ENCODE peak calls at places on chromosome 18, in six cellular contexts. Y, A, U, W, M and G are unnamed samples.

GRCh38 chr18:27110319-27110718 is 74.8 kb downstream of the CHST9 start:
- DNase-seq in A (no peak), Y (no peak), U (no peak), M (no peak), W (no peak), G (no peak)

GRCh38 chr18:21826196-21826595 is 85.6 kb downstream of the MIB1 start:
- DNase-seq in M (no peak), A (no peak), W (no peak), U (no peak), Y (no peak), G (no peak)

GRCh38 chr18:34280653-34281052 is 55.9 kb upstream of the NOL4 start:
- DNase-seq in A (no peak), W (no peak), Y (no peak), U (no peak), M (peak; percentile 37), G (no peak)

GRCh38 chr18:63829886-63830285 is 54.7 kb downstream of the SERPINB7 start:
- DNase-seq in A (no peak), Y (no peak), W (no peak), U (no peak), M (no peak), G (no peak)

GRCh38 chr18:67730884-67731283 is 214.4 kb upstream of the DSEL start:
- DNase-seq in A (no peak), W (no peak), Y (no peak), M (no peak), U (no peak), G (no peak)

GRCh38 chr18:23406271-23406787 is 46.8 kb upstream of the RIOK3 start:
- DNase-seq in Y (no peak), W (no peak), M (no peak), U (peak; percentile 78), A (no peak), G (no peak)

GRCh38 chr18:42289526-42289925 is 334.5 kb downstream of the PIK3C3 start:
- DNase-seq in U (no peak), M (peak; percentile 20), A (no peak), Y (no peak), W (no peak), G (no peak)

GRCh38 chr18:77346446-77346845 is 96.8 kb downstream of the GALR1 start:
- DNase-seq in U (no peak), W (no peak), M (no peak), A (no peak), Y (no peak), G (no peak)

GRCh38 chr18:60466671-60467070 is 94.1 kb upstream of the MC4R start:
- DNase-seq in Y (no peak), M (no peak), W (no peak), A (no peak), U (no peak), G (no peak)

GRCh38 chr18:55088000-55088401 is 128.7 kb upstream of the CCDC68 start:
- DNase-seq in U (no peak), Y (no peak), A (no peak), W (no peak), M (no peak), G (no peak)

GRCh38 chr18:61470111-61470673 is 137.0 kb downstream of the CDH20 start:
- DNase-seq in M (no peak), W (no peak), A (no peak), U (no peak), Y (no peak), G (no peak)

GRCh38 chr18:46917108-46917807 is at the start of the genes KATNAL2 and PIAS2:
- DNase-seq in W (peak; percentile 64), M (peak; percentile 81), U (peak; percentile 24), A (peak; percentile 90), Y (peak; percentile 87), G (peak; percentile 89)

GRCh38 chr18:7065736-7066135 is 51.9 kb downstream of the LAMA1 start:
- DNase-seq in U (no peak), M (no peak), W (no peak), Y (no peak), A (no peak), G (no peak)

GRCh38 chr18:55090566-55091187 is 131.4 kb upstream of the CCDC68 start:
- DNase-seq in A (no peak), M (no peak), W (no peak), Y (no peak), U (no peak), G (no peak)

GRCh38 chr18:57171026-57171425 is 24.1 kb downstream of the BOD1L2 start:
- DNase-seq in A (no peak), Y (no peak), U (no peak), W (no peak), M (no peak), G (no peak)

GRCh38 chr18:59950215-59950944 is 50.6 kb downstream of the PMAIP1 start:
- DNase-seq in Y (no peak), A (no peak), M (no peak), U (no peak), W (no peak), G (no peak)

GRCh38 chr18:46398005-46398404 is 259.0 kb downstream of the LOXHD1 start:
- DNase-seq in Y (no peak), M (no peak), A (no peak), W (no peak), U (no peak), G (no peak)

GRCh38 chr18:21914739-21915319 is 174.2 kb downstream of the MIB1 start:
- DNase-seq in W (no peak), A (no peak), Y (no peak), U (peak; percentile 53), M (peak; percentile 85), G (no peak)

GRCh38 chr18:49893036-49893435 is 79.7 kb upstream of the ACAA2 start:
- DNase-seq in Y (no peak), A (peak; percentile 7), M (no peak), U (peak; percentile 29), W (no peak), G (no peak)

DNA sequence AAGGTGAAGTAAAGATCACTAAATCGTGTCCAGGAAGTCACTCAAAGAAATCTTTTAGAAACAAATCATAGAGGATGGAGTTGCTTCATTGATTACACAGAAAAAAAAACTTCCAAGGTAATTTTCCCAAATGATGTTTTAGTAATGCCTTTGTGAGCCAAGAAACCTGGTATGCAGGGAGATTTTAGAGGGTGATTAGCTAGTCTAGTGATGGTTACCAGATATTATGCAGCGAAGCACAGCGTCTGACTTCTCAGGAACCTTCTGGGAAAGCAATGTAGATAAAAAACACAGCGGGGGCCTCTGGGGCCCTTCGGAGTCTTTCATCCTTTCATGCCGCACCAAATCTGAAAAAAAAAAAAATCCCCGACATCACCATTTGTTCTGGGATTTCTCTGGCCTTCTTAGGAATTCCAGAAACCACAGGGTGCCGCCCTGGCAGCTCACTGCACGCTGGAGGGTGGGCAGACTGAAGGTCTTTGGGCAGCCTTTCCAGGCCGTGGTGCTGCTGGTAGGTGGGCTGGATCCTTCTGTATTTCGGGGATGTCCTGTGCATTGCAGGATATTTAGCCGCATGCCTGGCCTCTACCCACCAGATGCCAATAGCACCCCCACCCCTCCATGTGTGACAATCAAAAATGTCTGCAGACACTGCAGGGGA is 17.3 kb downstream of the ALPK2 start:
- DNase-seq in Y (no peak), W (no peak), M (peak; percentile 88), U (no peak), A (no peak), G (no peak)
- H3K4me3 ChIP-seq in Y (no peak overlapping the region), W (no peak overlapping the region), M (no peak overlapping the region), U (no peak overlapping the region), A (no peak overlapping the region), G (no peak overlapping the region)

GRCh38 chr18:79692056-79692455 is 12.5 kb downstream of the CTDP1 start:
- DNase-seq in U (no peak), W (no peak), Y (peak; percentile 13), M (no peak), A (no peak), G (no peak)
- H3K4me1 ChIP-seq in U (no peaks in the 10 kb centered on the region), W (no peaks in the 10 kb centered on the region), Y (no peaks in the 10 kb centered on the region), M (no peaks in the 10 kb centered on the region), A (no peaks in the 10 kb centered on the region), G (no peaks in the 10 kb centered on the region)

DNA sequence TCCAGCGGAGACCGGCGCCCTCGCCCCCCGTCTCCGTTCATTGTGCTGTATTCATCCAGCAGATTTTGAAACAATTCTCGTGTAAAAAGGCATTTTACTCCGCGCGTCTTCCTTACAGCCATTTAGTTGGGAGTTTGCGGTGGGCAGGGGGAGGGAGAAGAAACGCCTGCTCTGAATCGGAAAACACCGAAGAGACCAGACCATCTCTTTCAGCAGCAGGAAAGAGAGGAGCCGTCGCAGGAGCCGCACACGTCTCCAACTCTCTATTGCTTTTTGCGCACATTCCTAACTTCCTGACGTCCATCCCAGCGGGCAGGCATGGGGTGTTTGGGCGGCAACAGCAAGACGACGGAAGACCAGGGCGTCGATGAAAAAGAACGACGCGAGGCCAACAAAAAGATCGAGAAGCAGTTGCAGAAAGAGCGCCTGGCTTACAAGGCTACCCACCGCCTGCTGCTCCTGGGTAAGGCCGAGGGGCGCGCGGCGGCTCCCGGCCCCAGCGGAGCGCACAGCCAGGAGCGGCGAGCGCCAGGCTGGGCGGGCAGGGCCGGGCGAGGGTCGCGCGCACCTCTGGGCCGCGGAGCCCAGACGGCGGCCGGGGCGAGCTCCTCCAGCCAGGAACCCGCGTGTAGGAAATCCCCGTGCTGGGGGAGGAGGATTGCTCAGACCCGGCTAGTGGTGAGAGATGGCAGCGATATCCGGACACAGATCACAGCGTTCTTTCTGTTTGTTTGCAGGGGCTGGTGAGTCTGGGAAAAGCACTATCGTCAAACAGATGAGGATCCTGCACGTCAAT is 63.2 kb downstream of the GNAL start:
- DNase-seq in M (peak; percentile 75), A (no peak), Y (no peak), U (no peak), W (no peak), G (no peak)
- H3K4me3 ChIP-seq in M (peak overlapping the region; percentile 73), A (peak overlapping the region; percentile 15), Y (peak overlapping the region; percentile 28), U (no peak overlapping the region), W (peak overlapping the region; percentile 29), G (peak overlapping the region; percentile 37)

GRCh38 chr18:78677483-78678317 is 301.9 kb upstream of the SALL3 start:
- DNase-seq in U (no peak), Y (no peak), W (no peak), A (no peak), M (no peak), G (no peak)

GRCh38 chr18:78679061-78679460 is 300.6 kb upstream of the SALL3 start:
- DNase-seq in M (no peak), W (no peak), Y (no peak), A (peak; percentile 34), U (no peak), G (no peak)

GRCh38 chr18:78678318-78678695 is 301.3 kb upstream of the SALL3 start:
- DNase-seq in Y (no peak), A (no peak), U (no peak), W (no peak), M (no peak), G (no peak)

GRCh38 chr18:78675231-78675630 is 304.4 kb upstream of the SALL3 start:
- DNase-seq in Y (no peak), U (no peak), A (no peak), W (no peak), M (no peak), G (no peak)

DNA sequence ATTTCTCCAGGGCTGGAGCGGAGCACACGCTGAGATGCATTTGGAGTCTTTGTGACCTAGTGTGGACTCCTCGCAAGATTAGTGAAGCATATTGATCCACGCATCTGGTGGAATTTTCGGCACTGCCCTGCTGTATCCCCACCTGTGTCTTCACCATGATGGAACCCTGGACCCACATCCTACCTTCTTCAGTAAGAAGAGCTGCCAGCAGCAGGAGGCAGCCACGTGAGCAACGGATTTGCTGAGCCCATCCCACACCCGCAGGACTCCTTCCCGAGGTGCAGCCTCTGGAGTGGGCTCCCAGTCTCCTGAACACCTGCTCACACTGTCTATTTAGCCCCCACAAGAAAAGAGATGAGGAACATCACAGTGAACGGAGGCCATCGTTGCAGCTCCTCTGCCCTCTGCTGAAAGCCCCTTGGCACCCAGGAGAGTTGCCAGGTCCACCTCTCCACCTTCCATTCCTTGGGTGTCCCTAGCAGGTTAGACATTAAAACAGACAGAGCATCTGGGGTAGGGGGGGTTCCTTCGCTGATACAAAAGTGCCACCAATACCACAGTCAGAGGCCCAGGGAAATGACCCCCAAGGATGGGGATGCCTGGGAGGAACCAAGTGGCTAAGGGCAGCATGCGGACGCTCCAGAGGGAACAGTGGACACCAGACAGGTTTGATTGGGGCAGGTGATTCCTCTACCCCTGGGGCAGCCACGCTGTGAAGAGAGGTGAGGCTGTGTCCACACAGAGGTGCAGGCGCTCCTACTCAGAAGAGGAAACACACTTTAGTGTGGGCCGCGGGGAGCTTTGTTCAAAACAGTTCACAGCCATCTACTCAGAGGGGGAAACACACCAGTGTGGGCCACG is 302.8 kb upstream of the SALL3 start:
- DNase-seq in W (no peak), M (no peak), Y (no peak), U (no peak), A (no peak), G (peak; percentile 18)
- H3K4me1 ChIP-seq in W (no peaks in the 10 kb centered on the region), M (no peaks in the 10 kb centered on the region), Y (no peaks in the 10 kb centered on the region), U (no peaks in the 10 kb centered on the region), A (no peaks in the 10 kb centered on the region), G (no peaks in the 10 kb centered on the region)